ENCODE peak calls at places on chromosomes 3 and 15, in ten cellular contexts. T, S, M, Q, F, I, Y, U, H and J are unnamed samples.

GRCh38 chr3:194573680-194574437 is 59.4 kb downstream of the TMEM44 start:
- DNase-seq in T (no peak), S (peak; percentile 76), M (peak; percentile 67), Q (no peak), F (peak; percentile 70), I (peak; percentile 43), Y (peak; percentile 31), U (no peak), H (no peak), J (peak; percentile 16)

GRCh38 chr15:81071130-81071529 is 62.9 kb upstream of the CFAP161 start:
- DNase-seq in T (peak; percentile 13), S (no peak), M (peak; percentile 56), Q (peak; percentile 55), F (peak; percentile 63), I (no peak), Y (no peak), U (no peak), H (no peak), J (no peak)

GRCh38 chr3:35664460-35664919 is 25.2 kb downstream of the ARPP21 start:
- DNase-seq in T (peak; percentile 69), S (peak; percentile 50), M (peak; percentile 73), Q (no peak), F (peak; percentile 73), I (no peak), Y (peak; percentile 39), U (no peak), H (no peak), J (no peak)

GRCh38 chr3:122975163-122975923 is 52.2 kb downstream of the SEMA5B start:
- DNase-seq in T (peak; percentile 64), S (peak; percentile 31), M (peak; percentile 69), Q (peak; percentile 84), F (peak; percentile 57), I (peak; percentile 24), Y (peak; percentile 40), U (no peak), H (no peak), J (no peak)

GRCh38 chr3:128727485-128727884 is 1.5 kb downstream of the RAB7A start:
- DNase-seq in T (no peak), S (no peak), M (no peak), Q (no peak), F (no peak), I (no peak), Y (no peak), U (no peak), H (no peak), J (no peak)

GRCh38 chr15:52019394-52020252 is 604 bp downstream of the MAPK6 start:
- DNase-seq in T (no peak), S (peak; percentile 93), M (peak; percentile 86), Q (peak; percentile 92), F (peak; percentile 96), I (peak; percentile 92), Y (peak; percentile 72), U (no peak), H (peak; percentile 91), J (peak; percentile 79)

GRCh38 chr3:54989023-54989380 is 61.1 kb upstream of the LRTM1 start:
- DNase-seq in T (no peak), S (no peak), M (no peak), Q (no peak), F (no peak), I (no peak), Y (no peak), U (no peak), H (no peak), J (no peak)

GRCh38 chr3:136787226-136787793 is 31.6 kb upstream of the SLC35G2 start:
- DNase-seq in T (peak; percentile 41), S (no peak), M (peak; percentile 16), Q (no peak), F (peak; percentile 78), I (peak; percentile 18), Y (no peak), U (no peak), H (no peak), J (no peak)

GRCh38 chr3:20064796-20065564 is 24.7 kb downstream of the KAT2B start:
- DNase-seq in T (no peak), S (no peak), M (no peak), Q (peak; percentile 45), F (no peak), I (no peak), Y (no peak), U (no peak), H (no peak), J (no peak)

GRCh38 chr15:55990071-55990470 is 3.3 kb downstream of the NEDD4 start:
- DNase-seq in T (no peak), S (no peak), M (no peak), Q (no peak), F (no peak), I (no peak), Y (no peak), U (no peak), H (no peak), J (no peak)

GRCh38 chr15:89383635-89384604 is 49.3 kb upstream of the POLG start:
- DNase-seq in T (peak; percentile 11), S (no peak), M (no peak), Q (peak; percentile 54), F (peak; percentile 60), I (peak; percentile 53), Y (no peak), U (no peak), H (no peak), J (no peak)

GRCh38 chr3:153138267-153139210 is 23.5 kb upstream of the RAP2B start:
- DNase-seq in T (peak; percentile 73), S (no peak), M (peak; percentile 86), Q (peak; percentile 100), F (peak; percentile 95), I (peak; percentile 82), Y (no peak), U (peak; percentile 96), H (peak; percentile 67), J (peak; percentile 59)

GRCh38 chr3:71944482-71944881 is 159.5 kb upstream of the PROK2 start:
- DNase-seq in T (no peak), S (no peak), M (no peak), Q (no peak), F (no peak), I (no peak), Y (no peak), U (no peak), H (no peak), J (no peak)

GRCh38 chr3:175648939-175649338 is 789.8 kb downstream of the NAALADL2 start:
- DNase-seq in T (no peak), S (no peak), M (no peak), Q (no peak), F (no peak), I (no peak), Y (no peak), U (no peak), H (no peak), J (no peak)

GRCh38 chr3:114649331-114649730 is 355.5 kb downstream of the TIGIT start:
- DNase-seq in T (no peak), S (no peak), M (no peak), Q (peak; percentile 85), F (peak; percentile 69), I (no peak), Y (no peak), U (peak; percentile 61), H (no peak), J (no peak)

GRCh38 chr3:132790806-132791205 is 68.6 kb upstream of the NPHP3 start:
- DNase-seq in T (no peak), S (no peak), M (no peak), Q (no peak), F (no peak), I (no peak), Y (no peak), U (no peak), H (no peak), J (no peak)

GRCh38 chr15:73712107-73712506 is 27.9 kb downstream of the CD276 start:
- DNase-seq in T (no peak), S (peak; percentile 44), M (no peak), Q (no peak), F (no peak), I (no peak), Y (no peak), U (no peak), H (no peak), J (no peak)
- TF ChIP-seq CTCF in T (no peak), S (peak; percentile 40), M (peak; percentile 27), Q (peak; percentile 34), F (peak; percentile 42), I (no peak), Y (no peak), U (no peak), H (no peak), J (no peak)

GRCh38 chr3:12286927-12287726 is 1.7 kb upstream of the PPARG start:
- DNase-seq in T (no peak), S (peak; percentile 60), M (no peak), Q (no peak), F (peak; percentile 29), I (peak; percentile 58), Y (peak; percentile 48), U (no peak), H (no peak), J (no peak)
- TF ChIP-seq CTCF in T (peak; percentile 22), S (no peak), M (peak; percentile 52), Q (no peak), F (peak; percentile 36), I (peak; percentile 14), Y (no peak), U (no peak), H (no peak), J (peak; percentile 28)

DNA sequence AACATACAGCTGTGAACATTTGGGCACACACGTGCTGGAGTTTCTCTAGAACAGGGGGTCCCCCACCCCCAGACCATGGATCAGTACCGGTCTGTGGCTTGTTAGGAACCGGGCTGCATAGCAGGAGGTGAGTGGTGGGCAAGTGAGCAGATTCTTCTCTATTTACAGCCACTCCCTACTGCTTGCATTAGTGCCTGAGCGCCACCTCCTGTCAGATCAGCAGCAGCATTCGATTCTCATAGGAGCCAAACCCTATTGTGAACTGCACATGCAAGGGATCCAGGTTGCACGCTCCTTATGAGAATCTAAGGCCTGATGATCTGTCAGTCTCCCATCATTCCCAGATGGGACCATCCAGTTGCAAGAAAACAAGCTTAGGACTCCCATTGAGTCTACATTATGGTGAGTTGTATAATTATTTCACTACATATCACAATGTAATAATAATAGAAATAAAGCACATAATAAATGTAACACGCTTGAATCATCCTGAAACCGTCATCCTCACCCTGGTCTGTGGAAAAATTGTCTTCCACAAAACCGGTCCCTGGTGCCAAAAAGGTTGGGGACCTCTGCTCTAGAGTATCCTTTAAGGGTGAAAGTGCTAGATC is 25.8 kb downstream of the CHRM5 start:
- DNase-seq in T (no peak), S (peak; percentile 56), M (peak; percentile 54), Q (peak; percentile 19), F (peak; percentile 79), I (no peak), Y (peak; percentile 11), U (no peak), H (no peak), J (no peak)
- TF ChIP-seq CTCF in T (peak; percentile 59), S (peak; percentile 56), M (peak; percentile 70), Q (peak; percentile 52), F (peak; percentile 81), I (no peak), Y (peak; percentile 29), U (no peak), H (no peak), J (peak; percentile 38)

DNA sequence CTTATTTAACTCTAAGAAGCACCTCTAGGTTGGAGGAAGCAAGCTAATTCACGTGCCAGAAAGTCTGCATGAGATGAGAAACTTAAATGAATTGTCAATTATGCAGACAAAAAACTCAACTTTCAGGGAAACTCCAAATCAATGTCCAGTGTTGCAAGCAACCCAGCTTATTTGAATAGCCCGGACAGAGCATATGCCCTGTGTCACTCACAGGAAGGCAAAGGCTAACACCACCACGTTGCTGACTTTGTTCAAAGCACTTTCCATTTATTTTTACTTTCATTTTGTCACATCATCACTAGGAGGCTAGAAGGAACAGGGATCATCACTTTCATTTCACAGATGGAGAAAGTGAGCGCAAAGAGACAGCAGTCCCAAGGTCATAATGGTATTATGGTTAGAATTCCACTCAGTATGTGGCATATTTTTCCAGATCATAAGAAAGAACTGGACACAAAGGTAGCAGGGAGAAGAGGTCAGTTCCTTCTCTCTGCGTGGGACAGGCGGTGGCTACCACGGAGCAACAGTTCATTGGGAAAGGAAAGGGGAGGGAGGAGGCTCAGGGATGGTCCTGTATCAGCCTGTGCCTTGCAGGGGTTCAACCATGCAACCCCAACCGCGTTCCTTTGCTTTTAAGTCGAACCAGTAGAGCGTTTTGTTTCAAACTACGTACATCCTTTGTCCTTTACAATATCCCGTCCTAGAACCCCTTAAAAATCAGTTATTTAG is 1.2 kb downstream of the HEG1 start:
- DNase-seq in T (no peak), S (peak; percentile 53), M (peak; percentile 42), Q (peak; percentile 43), F (peak; percentile 71), I (no peak), Y (no peak), U (no peak), H (no peak), J (peak; percentile 24)
- TF ChIP-seq CTCF in T (peak; percentile 27), S (no peak), M (peak; percentile 20), Q (peak; percentile 18), F (peak; percentile 35), I (no peak), Y (no peak), U (no peak), H (no peak), J (peak; percentile 21)